ENCODE peak calls at places on chromosomes 1 and 21, in nine cellular contexts. Y, L, V, Z, G, H, Q, A and O are unnamed samples.

GRCh38 chr21:36551731-36552457 is 72.0 kb upstream of the CLDN14 start:
- DNase-seq in H (no peak), Q (no peak), Z (no peak), Y (peak), V (no peak), L (no peak), A (no peak), G (no peak), O (no peak)

GRCh38 chr1:41474490-41475271 is 9.8 kb downstream of the EDN2 start:
- DNase-seq in Q (peak), A (no peak), H (peak), L (no peak), Z (no peak), G (peak), V (no peak), Y (no peak), O (no peak)

GRCh38 chr1:207817778-207818751 is 66.2 kb downstream of the CD46 start:
- DNase-seq in L (no peak), G (no peak), Q (no peak), V (no peak), Z (no peak), H (no peak), A (no peak), Y (no peak), O (no peak)

GRCh38 chr1:63813829-63814277 is 40.0 kb downstream of the ROR1 start:
- DNase-seq in G (no peak), L (no peak), V (no peak), A (no peak), Y (peak), Z (no peak), Q (no peak), H (no peak), O (no peak)

GRCh38 chr1:99993468-99993845 is 23.7 kb downstream of the SLC35A3 start:
- DNase-seq in V (no peak), L (no peak), Z (no peak), G (no peak), H (no peak), Y (no peak), A (no peak), Q (no peak), O (no peak)

GRCh38 chr1:55589656-55590297 is 374.6 kb upstream of the USP24 start:
- DNase-seq in G (no peak), Q (no peak), H (no peak), Z (no peak), Y (peak), A (no peak), V (no peak), L (no peak), O (no peak)

GRCh38 chr21:32389337-32390015 is 3.3 kb downstream of the URB1 start:
- DNase-seq in V (no peak), A (no peak), Y (peak), G (no peak), Z (no peak), L (no peak), Q (no peak), H (no peak), O (no peak)

GRCh38 chr1:162292422-162292849 is 84.2 kb downstream of the SPATA46 start:
- DNase-seq in Y (peak), A (no peak), H (no peak), G (no peak), Q (no peak), V (no peak), L (no peak), Z (no peak), O (no peak)